ENCODE peak calls at places on chromosomes 16 and 17, in eight cellular contexts. One of them, this sample, is unnamed.
A peak's percentile ranks its signal among the peaks of the same experiment; 100 is the strongest.

GRCh38 chr16:27972500-27972899 is 91.0 kb downstream of the GSG1L start:
- DNase-seq in MM.1S: peak; percentile 65
- DNase-seq in A549: peak; percentile 72
- DNase-seq in naive thymus-derived CD4-positive, alpha-beta T cell: peak; percentile 44
- DNase-seq in breast epithelium: no peak
- DNase-seq in stomach: no peak
- DNase-seq in cardiac muscle cell: peak; percentile 32
- DNase-seq in heart right ventricle: no peak
- DNase-seq in this sample: no peak

GRCh38 chr16:57732011-57732410 is 3.6 kb upstream of the KATNB1 start:
- DNase-seq in heart right ventricle: no peak
- DNase-seq in cardiac muscle cell: peak; percentile 69
- DNase-seq in MM.1S: no peak
- DNase-seq in breast epithelium: no peak
- DNase-seq in naive thymus-derived CD4-positive, alpha-beta T cell: no peak
- DNase-seq in stomach: no peak
- DNase-seq in A549: no peak
- DNase-seq in this sample: no peak

GRCh38 chr17:40460585-40460975 is 17.3 kb downstream of the IGFBP4 start:
- DNase-seq in A549: no peak
- DNase-seq in breast epithelium: no peak
- DNase-seq in stomach: no peak
- DNase-seq in naive thymus-derived CD4-positive, alpha-beta T cell: no peak
- DNase-seq in MM.1S: no peak
- DNase-seq in heart right ventricle: no peak
- DNase-seq in cardiac muscle cell: no peak
- DNase-seq in this sample: no peak

GRCh38 chr16:72990003-72990521 is 57.9 kb downstream of the ZFHX3 start:
- DNase-seq in A549: no peak
- DNase-seq in breast epithelium: peak; percentile 80
- DNase-seq in naive thymus-derived CD4-positive, alpha-beta T cell: no peak
- DNase-seq in heart right ventricle: peak; percentile 51
- DNase-seq in cardiac muscle cell: peak; percentile 74
- DNase-seq in MM.1S: no peak
- DNase-seq in stomach: peak; percentile 61
- DNase-seq in this sample: no peak

GRCh38 chr16:54174201-54174600 is 112.4 kb downstream of the IRX3 start:
- DNase-seq in A549: no peak
- DNase-seq in naive thymus-derived CD4-positive, alpha-beta T cell: no peak
- DNase-seq in MM.1S: no peak
- DNase-seq in cardiac muscle cell: no peak
- DNase-seq in stomach: no peak
- DNase-seq in breast epithelium: no peak
- DNase-seq in heart right ventricle: no peak
- DNase-seq in this sample: no peak

GRCh38 chr17:35022536-35023063 is 40.9 kb downstream of the RFFL start:
- DNase-seq in breast epithelium: peak; percentile 79
- DNase-seq in cardiac muscle cell: peak; percentile 84
- DNase-seq in A549: peak; percentile 82
- DNase-seq in heart right ventricle: peak; percentile 52
- DNase-seq in stomach: peak; percentile 60
- DNase-seq in MM.1S: peak; percentile 89
- DNase-seq in naive thymus-derived CD4-positive, alpha-beta T cell: peak; percentile 52
- DNase-seq in this sample: no peak

GRCh38 chr17:27349540-27350021 is 55.7 kb downstream of the WSB1 start:
- DNase-seq in breast epithelium: no peak
- DNase-seq in MM.1S: no peak
- DNase-seq in naive thymus-derived CD4-positive, alpha-beta T cell: no peak
- DNase-seq in heart right ventricle: no peak
- DNase-seq in A549: no peak
- DNase-seq in cardiac muscle cell: no peak
- DNase-seq in stomach: no peak
- DNase-seq in this sample: peak; percentile 49

GRCh38 chr17:79572136-79572915 is 38.5 kb downstream of the RBFOX3 start:
- DNase-seq in stomach: no peak
- DNase-seq in breast epithelium: no peak
- DNase-seq in cardiac muscle cell: no peak
- DNase-seq in heart right ventricle: no peak
- DNase-seq in A549: no peak
- DNase-seq in MM.1S: no peak
- DNase-seq in naive thymus-derived CD4-positive, alpha-beta T cell: no peak
- DNase-seq in this sample: no peak

GRCh38 chr16:74611721-74612120 is 4.8 kb upstream of the GLG1 start:
- DNase-seq in breast epithelium: no peak
- DNase-seq in heart right ventricle: no peak
- DNase-seq in stomach: no peak
- DNase-seq in naive thymus-derived CD4-positive, alpha-beta T cell: no peak
- DNase-seq in A549: no peak
- DNase-seq in cardiac muscle cell: peak; percentile 40
- DNase-seq in MM.1S: no peak
- DNase-seq in this sample: no peak

GRCh38 chr17:2011421-2012371 is 13.4 kb downstream of the RTN4RL1 start:
- DNase-seq in A549: no peak
- DNase-seq in breast epithelium: peak; percentile 84
- DNase-seq in cardiac muscle cell: peak; percentile 67
- DNase-seq in MM.1S: no peak
- DNase-seq in heart right ventricle: no peak
- DNase-seq in naive thymus-derived CD4-positive, alpha-beta T cell: no peak
- DNase-seq in stomach: peak; percentile 73
- DNase-seq in this sample: no peak

GRCh38 chr16:68272501-68273209 is 8.3 kb downstream of the SLC7A6 start:
- DNase-seq in breast epithelium: no peak
- DNase-seq in MM.1S: peak; percentile 91
- DNase-seq in cardiac muscle cell: no peak
- DNase-seq in heart right ventricle: no peak
- DNase-seq in stomach: peak; percentile 77
- DNase-seq in A549: no peak
- DNase-seq in naive thymus-derived CD4-positive, alpha-beta T cell: peak; percentile 76
- DNase-seq in this sample: no peak

GRCh38 chr16:15754821-15755534 is 101.8 kb downstream of the MYH11 start:
- DNase-seq in breast epithelium: no peak
- DNase-seq in cardiac muscle cell: no peak
- DNase-seq in A549: no peak
- DNase-seq in heart right ventricle: no peak
- DNase-seq in stomach: no peak
- DNase-seq in MM.1S: no peak
- DNase-seq in naive thymus-derived CD4-positive, alpha-beta T cell: no peak
- DNase-seq in this sample: no peak

GRCh38 chr17:31558748-31559646 is 167.5 kb downstream of the RAB11FIP4 start:
- DNase-seq in A549: peak; percentile 82
- DNase-seq in heart right ventricle: peak; percentile 80
- DNase-seq in breast epithelium: peak; percentile 76
- DNase-seq in MM.1S: peak; percentile 71
- DNase-seq in cardiac muscle cell: peak; percentile 83
- DNase-seq in naive thymus-derived CD4-positive, alpha-beta T cell: peak; percentile 38
- DNase-seq in stomach: peak; percentile 79
- DNase-seq in this sample: peak; percentile 77

GRCh38 chr17:63600569-63601438 is at the start of gene TACO1:
- DNase-seq in breast epithelium: peak; percentile 60
- DNase-seq in stomach: peak; percentile 84
- DNase-seq in A549: peak; percentile 91
- DNase-seq in cardiac muscle cell: peak; percentile 90
- DNase-seq in naive thymus-derived CD4-positive, alpha-beta T cell: peak; percentile 78
- DNase-seq in heart right ventricle: peak; percentile 85
- DNase-seq in MM.1S: peak; percentile 78
- DNase-seq in this sample: peak; percentile 89

GRCh38 chr16:89445166-89445565 is 45.2 kb downstream of the ANKRD11 start:
- DNase-seq in naive thymus-derived CD4-positive, alpha-beta T cell: no peak
- DNase-seq in MM.1S: no peak
- DNase-seq in stomach: no peak
- DNase-seq in cardiac muscle cell: no peak
- DNase-seq in A549: no peak
- DNase-seq in breast epithelium: no peak
- DNase-seq in heart right ventricle: no peak
- DNase-seq in this sample: no peak

GRCh38 chr16:89444151-89444723 is 46.1 kb downstream of the ANKRD11 start:
- DNase-seq in breast epithelium: no peak
- DNase-seq in heart right ventricle: no peak
- DNase-seq in MM.1S: no peak
- DNase-seq in stomach: no peak
- DNase-seq in naive thymus-derived CD4-positive, alpha-beta T cell: no peak
- DNase-seq in cardiac muscle cell: no peak
- DNase-seq in A549: no peak
- DNase-seq in this sample: no peak

GRCh38 chr16:89442588-89442987 is 47.8 kb downstream of the ANKRD11 start:
- DNase-seq in A549: no peak
- DNase-seq in heart right ventricle: no peak
- DNase-seq in MM.1S: no peak
- DNase-seq in cardiac muscle cell: no peak
- DNase-seq in breast epithelium: no peak
- DNase-seq in stomach: no peak
- DNase-seq in naive thymus-derived CD4-positive, alpha-beta T cell: no peak
- DNase-seq in this sample: no peak

GRCh38 chr16:89442990-89443726 is 47.2 kb downstream of the ANKRD11 start:
- DNase-seq in A549: peak; percentile 69
- DNase-seq in MM.1S: no peak
- DNase-seq in stomach: peak; percentile 71
- DNase-seq in naive thymus-derived CD4-positive, alpha-beta T cell: no peak
- DNase-seq in heart right ventricle: no peak
- DNase-seq in cardiac muscle cell: peak; percentile 70
- DNase-seq in breast epithelium: peak; percentile 69
- DNase-seq in this sample: no peak

GRCh38 chr16:89443727-89444084 is 46.7 kb downstream of the ANKRD11 start:
- DNase-seq in heart right ventricle: peak; percentile 51
- DNase-seq in cardiac muscle cell: no peak
- DNase-seq in breast epithelium: peak; percentile 23
- DNase-seq in A549: no peak
- DNase-seq in MM.1S: no peak
- DNase-seq in stomach: peak; percentile 71
- DNase-seq in naive thymus-derived CD4-positive, alpha-beta T cell: no peak
- DNase-seq in this sample: peak; percentile 88
- H3K4me3 ChIP-seq in heart right ventricle: no peak overlapping the region
- H3K4me3 ChIP-seq in cardiac muscle cell: no peak overlapping the region
- H3K4me3 ChIP-seq in breast epithelium: no peak overlapping the region
- H3K4me3 ChIP-seq in A549: no peak overlapping the region
- H3K4me3 ChIP-seq in MM.1S: no peak overlapping the region
- H3K4me3 ChIP-seq in stomach: no peak overlapping the region
- H3K4me3 ChIP-seq in naive thymus-derived CD4-positive, alpha-beta T cell: no peak overlapping the region
- H3K4me3 ChIP-seq in this sample: no peak overlapping the region

GRCh38 chr17:37726891-37727780 is 17.7 kb downstream of the HNF1B start:
- DNase-seq in heart right ventricle: no peak
- DNase-seq in naive thymus-derived CD4-positive, alpha-beta T cell: no peak
- DNase-seq in A549: no peak
- DNase-seq in stomach: peak; percentile 80
- DNase-seq in cardiac muscle cell: no peak
- DNase-seq in breast epithelium: no peak
- DNase-seq in MM.1S: no peak
- DNase-seq in this sample: peak; percentile 82

GRCh38 chr17:37726248-37726647 is 18.6 kb downstream of the HNF1B start:
- DNase-seq in stomach: no peak
- DNase-seq in cardiac muscle cell: no peak
- DNase-seq in naive thymus-derived CD4-positive, alpha-beta T cell: no peak
- DNase-seq in breast epithelium: no peak
- DNase-seq in heart right ventricle: no peak
- DNase-seq in A549: no peak
- DNase-seq in MM.1S: no peak
- DNase-seq in this sample: no peak

GRCh38 chr17:37725021-37725585 is 19.8 kb downstream of the HNF1B start:
- DNase-seq in MM.1S: no peak
- DNase-seq in stomach: no peak
- DNase-seq in breast epithelium: no peak
- DNase-seq in naive thymus-derived CD4-positive, alpha-beta T cell: no peak
- DNase-seq in cardiac muscle cell: no peak
- DNase-seq in A549: no peak
- DNase-seq in heart right ventricle: no peak
- DNase-seq in this sample: no peak

GRCh38 chr17:37729905-37730304 is 15.0 kb downstream of the HNF1B start:
- DNase-seq in heart right ventricle: no peak
- DNase-seq in A549: no peak
- DNase-seq in breast epithelium: no peak
- DNase-seq in MM.1S: no peak
- DNase-seq in naive thymus-derived CD4-positive, alpha-beta T cell: no peak
- DNase-seq in stomach: no peak
- DNase-seq in cardiac muscle cell: no peak
- DNase-seq in this sample: no peak

DNA sequence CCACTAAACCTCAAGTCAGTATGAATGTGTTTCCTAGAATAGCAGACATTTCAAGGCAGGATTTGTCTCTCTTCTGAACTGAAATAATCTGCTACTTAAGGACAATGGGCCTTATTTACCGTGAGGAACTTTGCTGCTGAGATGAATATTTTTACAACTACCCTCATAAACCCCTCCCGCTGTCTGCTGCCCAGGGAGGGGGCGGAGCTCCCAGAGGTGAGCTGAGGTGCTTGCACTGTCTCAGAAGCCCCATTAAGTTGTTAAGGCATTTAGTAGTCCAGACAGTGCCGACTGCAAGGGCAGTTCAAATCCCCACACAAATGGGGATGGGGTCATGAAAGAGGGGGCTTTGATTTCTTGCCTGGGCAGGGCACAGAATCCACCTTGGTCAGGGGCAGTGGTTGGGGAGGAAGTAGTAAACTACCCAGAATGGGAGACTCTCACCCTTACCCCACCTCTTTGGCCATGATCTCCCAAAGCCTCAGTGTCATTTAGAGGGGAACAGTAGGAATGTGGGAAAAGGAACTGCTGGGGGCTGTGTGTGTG is 19.2 kb downstream of the HNF1B start:
- DNase-seq in heart right ventricle: no peak
- DNase-seq in stomach: no peak
- DNase-seq in naive thymus-derived CD4-positive, alpha-beta T cell: no peak
- DNase-seq in cardiac muscle cell: no peak
- DNase-seq in breast epithelium: no peak
- DNase-seq in MM.1S: no peak
- DNase-seq in A549: no peak
- DNase-seq in this sample: no peak
- H3K27ac ChIP-seq in heart right ventricle: no peak overlapping the region
- H3K27ac ChIP-seq in stomach: no peak overlapping the region
- H3K27ac ChIP-seq in naive thymus-derived CD4-positive, alpha-beta T cell: no peak overlapping the region
- H3K27ac ChIP-seq in cardiac muscle cell: peak overlapping the region; percentile 30
- H3K27ac ChIP-seq in breast epithelium: no peak overlapping the region
- H3K27ac ChIP-seq in MM.1S: no peak overlapping the region
- H3K27ac ChIP-seq in A549: peak overlapping the region; percentile 28
- H3K27ac ChIP-seq in this sample: peak overlapping the region; percentile 28

GRCh38 chr17:42248351-42249179 is 27.6 kb downstream of the STAT5B start:
- DNase-seq in cardiac muscle cell: peak; percentile 98
- DNase-seq in stomach: peak; percentile 81
- DNase-seq in A549: no peak
- DNase-seq in MM.1S: peak; percentile 92
- DNase-seq in naive thymus-derived CD4-positive, alpha-beta T cell: peak; percentile 80
- DNase-seq in breast epithelium: peak; percentile 79
- DNase-seq in heart right ventricle: peak; percentile 38
- DNase-seq in this sample: no peak
- H3K4me3 ChIP-seq in cardiac muscle cell: no peak overlapping the region
- H3K4me3 ChIP-seq in stomach: peak overlapping the region; percentile 18
- H3K4me3 ChIP-seq in A549: no peak overlapping the region
- H3K4me3 ChIP-seq in MM.1S: peak overlapping the region; percentile 61
- H3K4me3 ChIP-seq in naive thymus-derived CD4-positive, alpha-beta T cell: peak overlapping the region; percentile 66
- H3K4me3 ChIP-seq in breast epithelium: peak overlapping the region; percentile 49
- H3K4me3 ChIP-seq in heart right ventricle: peak overlapping the region; percentile 41
- H3K4me3 ChIP-seq in this sample: no peak overlapping the region

DNA sequence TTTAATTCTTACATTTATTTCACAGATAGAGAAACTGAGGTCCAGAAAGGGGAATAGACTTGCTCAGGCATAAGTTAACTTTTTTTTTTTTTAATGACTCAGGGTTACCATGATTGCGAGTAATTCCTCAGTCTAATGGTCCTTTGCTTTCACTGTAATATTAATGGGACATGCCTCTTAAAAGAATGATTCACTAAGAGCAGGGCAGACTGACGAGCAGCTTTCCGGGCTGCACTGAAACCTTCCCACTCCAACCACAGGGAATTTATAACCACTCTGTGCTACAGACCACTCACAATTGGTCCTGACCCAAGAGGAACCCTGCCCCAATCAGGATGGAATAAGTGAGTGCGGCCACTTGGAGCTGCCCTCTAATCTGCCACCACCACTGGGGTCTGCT is 5.7 kb downstream of the HOXB2 start:
- DNase-seq in naive thymus-derived CD4-positive, alpha-beta T cell: no peak
- DNase-seq in A549: no peak
- DNase-seq in heart right ventricle: no peak
- DNase-seq in breast epithelium: no peak
- DNase-seq in stomach: no peak
- DNase-seq in cardiac muscle cell: peak; percentile 63
- DNase-seq in MM.1S: no peak
- DNase-seq in this sample: no peak
- H3K27ac ChIP-seq in naive thymus-derived CD4-positive, alpha-beta T cell: no peak overlapping the region
- H3K27ac ChIP-seq in A549: no peak overlapping the region
- H3K27ac ChIP-seq in heart right ventricle: no peak overlapping the region
- H3K27ac ChIP-seq in breast epithelium: no peak overlapping the region
- H3K27ac ChIP-seq in stomach: no peak overlapping the region
- H3K27ac ChIP-seq in cardiac muscle cell: no peak overlapping the region
- H3K27ac ChIP-seq in MM.1S: no peak overlapping the region
- H3K27ac ChIP-seq in this sample: no peak overlapping the region